ENCODE peak calls at places on chromosomes 3 and 15, in four cellular contexts. One of them, this sample, is unnamed.

GRCh38 chr3:14166877-14167605 is 11.4 kb downstream of the XPC start:
- DNase-seq in HCT116: no peak
- DNase-seq in HepG2: no peak
- DNase-seq in K562: no peak
- DNase-seq in this sample: no peak

GRCh38 chr3:44970916-44971490 is 5.0 kb downstream of the ZDHHC3 start:
- DNase-seq in HCT116: no peak
- DNase-seq in HepG2: no peak
- DNase-seq in K562: no peak
- DNase-seq in this sample: no peak

GRCh38 chr15:69575387-69575786 is 122.8 kb downstream of the RPLP1 start:
- DNase-seq in HCT116: no peak
- DNase-seq in HepG2: no peak
- DNase-seq in K562: no peak
- DNase-seq in this sample: no peak

GRCh38 chr3:8069471-8069870 is 432.2 kb upstream of the LMCD1 start:
- DNase-seq in HCT116: no peak
- DNase-seq in HepG2: no peak
- DNase-seq in K562: no peak
- DNase-seq in this sample: no peak

GRCh38 chr3:133540896-133541674 is 32.4 kb upstream of the CDV3 start:
- DNase-seq in HCT116: peak
- DNase-seq in HepG2: peak
- DNase-seq in K562: no peak
- DNase-seq in this sample: no peak

GRCh38 chr3:141421639-141422319 is 53.5 kb downstream of the ZBTB38 start:
- DNase-seq in HCT116: no peak
- DNase-seq in HepG2: no peak
- DNase-seq in K562: no peak
- DNase-seq in this sample: no peak

GRCh38 chr15:79985571-79985970 is 14.6 kb upstream of the BCL2A1 start:
- DNase-seq in HCT116: no peak
- DNase-seq in HepG2: no peak
- DNase-seq in K562: no peak
- DNase-seq in this sample: no peak

GRCh38 chr3:173733029-173733652 is 335.6 kb downstream of the NLGN1 start:
- DNase-seq in HCT116: peak
- DNase-seq in HepG2: peak
- DNase-seq in K562: peak
- DNase-seq in this sample: peak

GRCh38 chr3:130846181-130846580 is 47.7 kb upstream of the ATP2C1 start:
- DNase-seq in HCT116: no peak
- DNase-seq in HepG2: no peak
- DNase-seq in K562: no peak
- DNase-seq in this sample: no peak

GRCh38 chr3:114741066-114741465 is 406.0 kb downstream of the ZBTB20 start:
- DNase-seq in HCT116: no peak
- DNase-seq in HepG2: no peak
- DNase-seq in K562: no peak
- DNase-seq in this sample: no peak

GRCh38 chr3:48966367-48966766 is 23.7 kb upstream of the P4HTM start:
- DNase-seq in HCT116: no peak
- DNase-seq in HepG2: no peak
- DNase-seq in K562: no peak
- DNase-seq in this sample: no peak

GRCh38 chr3:72336821-72337479 is 511.3 kb downstream of the SHQ1 start:
- DNase-seq in HCT116: no peak
- DNase-seq in HepG2: no peak
- DNase-seq in K562: peak
- DNase-seq in this sample: peak

GRCh38 chr15:42716626-42717025 is 20.3 kb downstream of the CDAN1 start:
- DNase-seq in HCT116: no peak
- DNase-seq in HepG2: no peak
- DNase-seq in K562: no peak
- DNase-seq in this sample: no peak

DNA sequence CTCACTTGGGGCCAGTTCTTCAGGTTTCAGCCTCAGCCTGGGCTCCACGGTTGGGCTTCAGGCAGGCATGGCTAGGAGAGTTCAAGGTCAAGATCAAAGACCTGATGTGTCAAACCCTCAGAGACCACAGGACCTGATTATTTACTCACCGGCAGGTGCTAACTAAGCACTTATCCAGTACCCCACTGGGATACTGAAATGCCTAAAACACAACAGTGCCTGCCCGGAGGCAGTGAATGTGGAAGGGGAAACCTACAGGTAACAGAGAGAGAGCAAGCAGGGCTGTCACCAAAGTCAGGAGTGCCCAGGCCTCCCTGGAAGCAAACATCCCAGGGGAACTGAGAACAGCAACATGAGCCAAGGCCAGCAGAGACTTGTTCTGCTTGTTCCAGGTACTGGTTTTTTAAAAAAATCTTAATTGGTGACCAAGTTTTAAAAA is 6.7 kb downstream of the IDH2 start:
- DNase-seq in HCT116: no peak
- DNase-seq in HepG2: peak
- DNase-seq in K562: no peak
- DNase-seq in this sample: no peak
- TF ChIP-seq RAD21 in HCT116: no peak
- TF ChIP-seq RAD21 in HepG2: no peak
- TF ChIP-seq RAD21 in K562: no peak
- TF ChIP-seq RAD21 in this sample: no peak

DNA sequence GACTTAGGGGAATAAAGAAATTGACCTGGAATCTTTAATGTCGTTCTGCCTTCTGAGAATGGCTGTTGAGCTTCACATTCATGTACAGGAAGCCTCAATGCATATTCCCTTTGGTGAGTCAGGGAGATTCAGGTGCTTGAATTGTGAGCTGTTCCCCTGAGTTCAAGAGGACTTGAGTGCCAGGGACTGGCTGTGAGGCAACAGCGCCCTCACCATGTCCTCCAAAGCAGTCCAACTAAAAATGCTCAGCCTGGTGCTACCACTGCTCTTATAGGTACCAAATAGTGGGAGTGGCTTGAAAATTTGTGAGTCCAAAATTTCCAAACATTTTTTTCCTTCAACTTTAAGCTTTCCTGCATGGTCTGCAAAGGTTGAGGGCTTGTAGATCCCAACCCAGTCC is 54.1 kb downstream of the LEO1 start:
- DNase-seq in HCT116: peak
- DNase-seq in HepG2: peak
- DNase-seq in K562: peak
- DNase-seq in this sample: peak
- TF ChIP-seq ELF1 in HCT116: no peak
- TF ChIP-seq ELF1 in HepG2: no peak
- TF ChIP-seq ELF1 in K562: no peak
- TF ChIP-seq ELF1 in this sample: no peak

DNA sequence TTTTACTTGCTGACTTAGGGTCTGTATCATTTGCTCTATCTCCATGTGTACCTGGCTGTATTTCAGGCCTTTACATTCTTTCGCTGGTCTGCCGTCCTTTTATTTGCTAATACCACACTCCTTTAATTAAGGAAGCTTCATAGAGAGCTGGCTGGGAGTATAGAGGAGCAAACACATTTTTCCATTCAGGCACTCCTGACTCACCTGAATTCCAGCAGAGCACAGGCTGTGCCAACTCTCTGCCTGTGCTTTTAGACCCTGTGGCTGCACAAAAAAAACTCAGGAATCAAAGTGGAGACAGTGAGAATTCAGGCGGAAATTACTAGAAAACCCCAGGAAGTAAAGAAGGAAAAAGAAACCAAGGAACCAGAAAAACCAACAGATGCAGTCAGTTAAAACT is 29.0 kb upstream of the ATP10A start:
- DNase-seq in HCT116: no peak
- DNase-seq in HepG2: no peak
- DNase-seq in K562: no peak
- DNase-seq in this sample: no peak
- TF ChIP-seq RAD21 in HCT116: no peak
- TF ChIP-seq RAD21 in HepG2: no peak
- TF ChIP-seq RAD21 in K562: no peak
- TF ChIP-seq RAD21 in this sample: no peak

GRCh38 chr3:12455740-12456139 is 28.5 kb upstream of the TSEN2 start:
- DNase-seq in HCT116: no peak
- DNase-seq in HepG2: no peak
- DNase-seq in K562: no peak
- DNase-seq in this sample: no peak

GRCh38 chr3:12452361-12453330 is 31.6 kb upstream of the TSEN2 start:
- DNase-seq in HCT116: no peak
- DNase-seq in HepG2: peak
- DNase-seq in K562: no peak
- DNase-seq in this sample: no peak

GRCh38 chr3:12454076-12454807 is 30.0 kb upstream of the TSEN2 start:
- DNase-seq in HCT116: no peak
- DNase-seq in HepG2: no peak
- DNase-seq in K562: no peak
- DNase-seq in this sample: no peak

GRCh38 chr3:12451960-12452359 is 32.3 kb upstream of the TSEN2 start:
- DNase-seq in HCT116: no peak
- DNase-seq in HepG2: no peak
- DNase-seq in K562: no peak
- DNase-seq in this sample: no peak

DNA sequence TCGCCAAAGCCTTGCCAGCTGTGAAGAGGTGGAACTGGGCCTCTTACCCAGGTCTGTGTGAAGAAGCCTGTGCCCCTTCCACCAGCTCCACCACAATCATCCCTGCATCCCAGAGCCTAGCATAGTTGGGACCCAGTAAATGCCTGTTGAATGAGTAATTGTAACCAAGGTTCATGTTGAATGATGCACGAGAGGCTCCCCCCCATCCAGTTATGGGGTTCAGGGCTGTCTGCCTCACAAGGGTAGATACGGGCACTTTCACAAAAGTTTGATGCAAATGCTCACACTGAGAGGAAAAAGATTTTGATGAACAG is 29.5 kb upstream of the TSEN2 start:
- DNase-seq in HCT116: no peak
- DNase-seq in HepG2: no peak
- DNase-seq in K562: no peak
- DNase-seq in this sample: no peak
- TF ChIP-seq ELF1 in HCT116: no peak
- TF ChIP-seq ELF1 in HepG2: no peak
- TF ChIP-seq ELF1 in K562: no peak
- TF ChIP-seq ELF1 in this sample: no peak

DNA sequence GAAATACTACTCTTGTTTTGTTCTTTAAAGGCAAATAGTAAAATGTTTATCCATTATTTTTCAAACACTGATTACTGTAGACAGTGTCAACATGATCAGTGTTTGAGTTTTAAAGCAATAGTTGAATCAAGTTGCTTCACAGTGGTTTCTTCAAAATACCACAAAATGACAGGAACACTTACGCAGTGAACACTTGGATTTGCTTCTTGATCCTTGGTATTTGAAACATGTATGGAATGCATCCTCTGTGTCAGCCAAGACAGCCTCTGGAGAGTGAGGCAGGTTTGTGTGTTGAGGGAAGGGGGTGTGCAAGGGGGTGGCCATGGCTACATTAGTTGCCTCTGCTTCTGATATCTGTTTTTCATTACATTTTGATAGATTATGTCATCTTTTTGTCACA is 413.0 kb downstream of the RBMS3 start:
- DNase-seq in HCT116: peak
- DNase-seq in HepG2: no peak
- DNase-seq in K562: no peak
- DNase-seq in this sample: peak
- TF ChIP-seq RAD21 in HCT116: no peak
- TF ChIP-seq RAD21 in HepG2: no peak
- TF ChIP-seq RAD21 in K562: no peak
- TF ChIP-seq RAD21 in this sample: no peak